ENCODE peak calls at places on chromosomes 5 and 9, in four cellular contexts. A, Q, V and D are unnamed samples.

GRCh38 chr9:567128-567745 is 274.3 kb upstream of the DMRT1 start:
- DNase-seq in A (no peak), Q (peak; percentile 3), V (no peak), D (no peak)

GRCh38 chr9:127422133-127422782 is 1.9 kb upstream of the ZNF79 start:
- DNase-seq in A (no peak), Q (no peak), V (no peak), D (no peak)

GRCh38 chr9:93591706-93592388 is 15.5 kb downstream of the PHF2 start:
- DNase-seq in A (no peak), Q (no peak), V (no peak), D (no peak)

GRCh38 chr9:89755835-89756234 is 151.0 kb downstream of the GADD45G start:
- DNase-seq in A (no peak), Q (no peak), V (no peak), D (no peak)

GRCh38 chr5:115246361-115246991 is 16.2 kb downstream of the PGGT1B start:
- DNase-seq in A (no peak), Q (peak; percentile 7), V (peak; percentile 49), D (peak; percentile 33)

GRCh38 chr5:165370772-165371171 is 1865.4 kb downstream of the MAT2B start:
- DNase-seq in A (no peak), Q (no peak), V (no peak), D (no peak)

GRCh38 chr9:97811534-97812246 is 41.3 kb upstream of the FOXE1 start:
- DNase-seq in A (no peak), Q (no peak), V (no peak), D (no peak)

GRCh38 chr5:12655675-12656074 is 751.4 kb upstream of the CTNND2 start:
- DNase-seq in A (no peak), Q (no peak), V (no peak), D (no peak)

GRCh38 chr9:34988218-34989055 is 1.1 kb upstream of the DNAJB5 start:
- DNase-seq in A (no peak), Q (no peak), V (no peak), D (no peak)

GRCh38 chr5:106584268-106584667 is 1086.5 kb downstream of the EFNA5 start:
- DNase-seq in A (no peak), Q (no peak), V (no peak), D (no peak)

GRCh38 chr5:116137544-116138378 is 52.9 kb downstream of the COMMD10 start:
- DNase-seq in A (no peak), Q (peak; percentile 12), V (peak; percentile 46), D (peak; percentile 41)

GRCh38 chr5:140869555-140869886 is 764 bp downstream of the PCDHA11 start:
- DNase-seq in A (no peak), Q (no peak), V (no peak), D (no peak)

GRCh38 chr5:140877262-140877581 is 2.1 kb downstream of the PCDHA12 start:
- DNase-seq in A (no peak), Q (no peak), V (no peak), D (no peak)

GRCh38 chr5:140870221-140871201 is 1.8 kb downstream of the PCDHA11 start:
- DNase-seq in A (no peak), Q (no peak), V (no peak), D (no peak)

GRCh38 chr5:140875085-140876065 is at the start of gene PCDHA12:
- DNase-seq in A (no peak), Q (no peak), V (no peak), D (peak; percentile 72)
- TF ChIP-seq HDAC2 in A (no peak), Q (no peak), V (no peak), D (no peak)

DNA sequence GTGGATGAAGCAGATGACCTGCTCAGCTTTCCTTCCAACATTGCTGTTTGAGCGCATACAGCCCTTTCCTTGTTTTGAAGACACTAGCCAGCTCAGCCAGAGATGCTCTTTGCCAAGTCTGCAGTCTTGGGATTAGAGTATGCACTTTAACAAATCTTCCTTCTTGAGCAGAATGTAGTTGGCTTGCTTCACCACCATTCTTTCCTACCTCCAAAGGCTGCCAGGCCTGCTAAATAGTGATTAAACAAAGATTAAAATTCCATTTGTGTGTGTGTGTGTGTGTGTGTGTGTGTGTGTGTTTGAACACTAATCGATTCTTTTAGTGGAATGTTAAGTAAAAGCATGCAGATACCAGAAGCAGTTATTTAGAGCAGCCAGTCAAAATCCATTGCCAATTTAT is 97.6 kb downstream of the GALNT10 start:
- DNase-seq in A (no peak), Q (no peak), V (peak; percentile 16), D (no peak)
- TF ChIP-seq HDAC2 in A (no peak), Q (no peak), V (no peak), D (no peak)

GRCh38 chr5:134046330-134046729 is 41.6 kb upstream of the VDAC1 start:
- DNase-seq in A (no peak), Q (no peak), V (peak; percentile 27), D (no peak)

GRCh38 chr5:134046801-134047707 is 42.3 kb upstream of the VDAC1 start:
- DNase-seq in A (no peak), Q (no peak), V (peak; percentile 95), D (no peak)

GRCh38 chr5:134051305-134051704 is 46.5 kb upstream of the VDAC1 start:
- DNase-seq in A (no peak), Q (no peak), V (no peak), D (no peak)

GRCh38 chr5:134053314-134053839 is 48.6 kb upstream of the VDAC1 start:
- DNase-seq in A (no peak), Q (no peak), V (no peak), D (no peak)

DNA sequence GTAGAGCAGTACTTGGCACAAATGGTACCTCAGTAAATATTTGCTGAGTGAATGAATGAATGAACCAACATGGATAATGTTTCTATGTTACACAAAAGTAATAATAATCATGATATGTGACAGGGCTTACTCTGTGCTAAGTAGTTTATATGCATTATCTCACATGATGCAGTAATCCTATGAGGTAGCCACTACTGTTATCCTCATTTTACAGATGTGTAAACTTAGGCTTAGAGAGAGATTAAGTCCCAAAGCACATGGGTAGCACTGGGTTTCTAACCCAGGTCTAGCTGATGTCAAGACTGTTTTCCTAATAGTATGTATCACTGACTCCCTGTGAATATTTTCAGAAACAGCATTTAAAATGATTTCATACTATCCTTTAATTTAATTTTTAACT is 44.1 kb upstream of the VDAC1 start:
- DNase-seq in A (no peak), Q (no peak), V (no peak), D (no peak)
- TF ChIP-seq HDAC2 in A (no peak), Q (no peak), V (no peak), D (no peak)

GRCh38 chr9:134356496-134357470 is 30.5 kb downstream of the RXRA start:
- DNase-seq in A (no peak), Q (no peak), V (no peak), D (no peak)
- TF ChIP-seq HDAC2 in A (no peak), Q (no peak), V (no peak), D (no peak)

DNA sequence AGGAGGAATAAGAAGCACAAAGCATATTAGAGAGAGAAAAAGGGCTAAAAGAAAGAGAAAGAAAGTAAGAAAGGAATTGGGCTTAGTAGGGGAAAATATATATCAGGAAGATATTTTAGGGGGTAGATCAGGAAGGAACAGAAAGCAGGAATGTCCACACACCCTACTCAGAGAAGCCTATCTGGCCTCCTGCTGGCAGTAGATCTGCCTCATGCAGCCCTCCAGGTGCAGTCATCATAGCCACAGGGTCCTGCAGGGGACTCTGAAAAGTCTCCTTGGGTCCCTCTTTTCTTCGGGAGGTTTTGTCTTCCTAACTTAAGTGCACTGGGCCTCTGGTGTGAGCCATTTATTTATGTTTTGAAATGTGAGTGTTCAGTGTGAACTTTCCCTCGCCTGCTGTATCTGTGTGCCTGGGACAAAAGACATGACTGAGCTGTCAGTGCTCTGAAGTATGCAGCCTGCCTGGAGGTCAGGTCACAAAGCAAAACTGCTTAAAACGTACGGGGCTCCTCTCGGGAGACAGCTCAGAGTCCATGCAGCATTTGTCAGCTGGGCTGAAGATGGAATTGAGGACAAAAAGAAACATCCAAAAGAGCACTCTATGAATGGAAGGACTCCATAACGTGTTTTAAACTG is 151.5 kb upstream of the GDNF start:
- DNase-seq in A (no peak), Q (no peak), V (peak; percentile 9), D (no peak)
- TF ChIP-seq HDAC2 in A (no peak), Q (no peak), V (no peak), D (no peak)

GRCh38 chr9:126275386-126276001 is 51.1 kb upstream of the MVB12B start:
- DNase-seq in A (no peak), Q (no peak), V (no peak), D (no peak)
- TF ChIP-seq HDAC2 in A (no peak), Q (no peak), V (no peak), D (no peak)

DNA sequence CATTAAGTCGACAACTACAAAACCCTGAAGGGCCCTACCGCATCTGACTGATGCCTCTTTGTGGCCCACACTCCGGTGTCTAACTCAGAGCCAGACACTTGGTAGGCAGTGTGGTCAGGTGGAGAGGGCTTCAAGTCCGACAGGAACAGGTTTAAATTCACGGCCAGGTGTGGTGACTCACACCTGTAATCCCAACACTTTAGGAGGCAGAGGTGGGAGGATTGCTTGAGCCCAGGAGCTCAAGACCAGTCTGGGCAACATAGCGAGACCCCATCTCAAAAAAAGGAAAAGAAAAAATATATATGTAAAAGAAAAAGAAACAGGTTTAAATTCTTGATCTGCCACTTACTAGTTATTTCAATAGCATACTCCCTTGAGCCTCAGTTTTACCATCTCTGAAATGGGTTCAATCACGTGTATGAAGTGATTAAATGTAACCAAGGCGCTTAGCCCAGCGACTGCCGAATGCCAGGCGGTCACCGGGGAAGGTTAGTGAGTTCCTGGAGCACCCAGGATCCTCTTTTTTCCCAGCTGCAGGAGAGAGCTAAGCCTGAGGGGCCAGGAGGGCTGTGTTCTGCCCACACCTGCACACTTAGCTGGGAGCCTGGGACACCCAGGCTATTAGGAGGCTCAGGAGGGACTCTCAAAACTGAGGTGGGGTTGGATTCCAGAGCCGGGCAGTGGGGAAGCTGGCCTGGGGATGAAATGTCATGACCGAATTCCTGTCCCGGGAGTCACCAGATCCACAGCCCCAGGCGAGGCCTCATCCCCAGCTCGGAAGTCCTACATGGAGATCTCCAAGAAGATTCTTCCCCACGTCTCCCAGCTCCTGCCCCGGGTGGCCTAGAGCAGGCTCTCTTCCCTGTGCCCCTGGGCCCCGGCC is 858 bp downstream of the CLTB start:
- DNase-seq in A (no peak), Q (no peak), V (no peak), D (peak; percentile 53)
- TF ChIP-seq HDAC2 in A (no peak), Q (no peak), V (no peak), D (no peak)

DNA sequence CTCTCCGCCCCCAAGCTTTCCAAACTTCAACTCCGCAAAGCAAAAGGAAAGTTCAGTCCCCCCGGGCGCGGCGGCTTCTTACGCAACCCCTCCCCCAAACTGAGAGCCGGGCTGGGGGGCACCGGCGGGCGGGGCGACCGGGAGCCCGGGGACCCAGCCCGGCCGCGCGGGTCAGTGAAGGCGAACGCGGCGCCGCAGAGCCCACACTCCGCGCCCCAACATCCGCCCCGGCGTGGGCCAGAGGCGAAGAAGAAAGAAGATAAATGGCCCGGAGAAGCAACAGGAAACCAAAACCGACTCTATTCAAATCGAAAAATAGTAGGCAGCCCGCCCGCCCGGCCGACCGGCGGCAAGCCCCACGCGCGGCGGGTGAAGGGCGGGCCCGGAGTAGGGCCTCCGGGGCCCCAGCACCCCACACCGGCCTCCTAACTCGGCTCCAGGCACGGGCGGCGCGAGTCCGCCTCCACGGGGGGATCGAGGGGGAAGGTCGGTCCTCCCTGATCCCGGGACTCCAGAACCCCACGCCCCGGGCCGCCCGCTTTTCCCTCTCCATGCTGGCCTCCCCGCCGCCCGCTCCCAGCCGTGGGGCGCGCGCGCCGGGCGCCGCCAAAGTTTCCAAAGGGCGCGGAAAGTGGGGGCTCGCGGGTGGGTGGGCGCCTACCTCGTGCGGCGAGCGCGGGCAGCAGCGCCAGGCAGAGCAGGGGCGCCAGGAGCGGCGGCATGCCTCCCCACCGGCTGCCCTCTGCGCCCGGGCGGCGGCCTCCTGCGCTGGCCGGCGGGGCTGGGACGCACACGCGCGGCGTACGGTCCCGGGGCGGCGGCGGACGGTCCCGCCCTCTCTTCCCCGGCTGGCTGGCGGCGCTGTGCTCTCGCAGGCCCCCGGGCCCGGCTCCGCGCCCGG is 533 bp downstream of the NOTCH1 start:
- DNase-seq in A (no peak), Q (no peak), V (no peak), D (no peak)
- TF ChIP-seq HDAC2 in A (no peak), Q (no peak), V (no peak), D (no peak)

GRCh38 chr5:92885950-92886349 is 695.1 kb downstream of the NR2F1-AS1 start:
- DNase-seq in A (peak; percentile 39), Q (no peak), V (peak; percentile 53), D (no peak)
- TF ChIP-seq HDAC2 in A (no peak), Q (no peak), V (no peak), D (no peak)